ENCODE peak calls at places on chromosomes 5 and 9, in nine cellular contexts. X, A, L, N, Y, O, W, E and D are unnamed samples.

GRCh38 chr9:97809666-97810344 is 43.2 kb upstream of the FOXE1 start:
- DNase-seq in X (no peak), A (no peak), L (no peak), N (no peak), Y (no peak), O (no peak), W (no peak), E (no peak), D (no peak)

GRCh38 chr5:55313870-55314617 is 6.3 kb downstream of the MTREX start:
- DNase-seq in X (no peak), A (no peak), L (no peak), N (no peak), Y (no peak), O (no peak), W (no peak), E (no peak), D (no peak)

GRCh38 chr5:126695081-126695480 is 81.9 kb upstream of the LMNB1 start:
- DNase-seq in X (no peak), A (no peak), L (no peak), N (no peak), Y (no peak), O (no peak), W (no peak), E (no peak), D (no peak)

GRCh38 chr9:22622823-22623222 is 176.2 kb downstream of the DMRTA1 start:
- DNase-seq in X (no peak), A (no peak), L (no peak), N (no peak), Y (no peak), O (no peak), W (no peak), E (no peak), D (no peak)

GRCh38 chr5:170267431-170268152 is 30.0 kb downstream of the LCP2 start:
- DNase-seq in X (peak), A (peak), L (peak), N (peak), Y (peak), O (peak), W (peak), E (peak), D (peak)

GRCh38 chr5:149707097-149707496 is 23.0 kb upstream of the PPARGC1B start:
- DNase-seq in X (no peak), A (peak), L (no peak), N (no peak), Y (no peak), O (no peak), W (no peak), E (no peak), D (no peak)

GRCh38 chr5:9324348-9325056 is 221.4 kb downstream of the SEMA5A start:
- DNase-seq in X (no peak), A (no peak), L (no peak), N (no peak), Y (no peak), O (no peak), W (no peak), E (no peak), D (no peak)

GRCh38 chr9:90830051-90830450 is 28.4 kb downstream of the SYK start:
- DNase-seq in X (no peak), A (no peak), L (no peak), N (no peak), Y (no peak), O (no peak), W (no peak), E (no peak), D (no peak)